ENCODE peak calls at places on chromosomes 11 and 22, in ten cellular contexts. F is transverse colon, X is spleen, Z is prostate gland, K is breast epithelium, J is H1, D is endothelial cell of umbilical vein, O is stomach, I is GM23338, U is esophagus muscularis mucosa. N is an unnamed sample.

GRCh38 chr11:78935408-78936101 is 360.9 kb upstream of the NARS2 start:
- DNase-seq in F (no peak), X (no peak), Z (no peak), K (no peak), J (no peak), D (no peak), O (no peak), I (no peak), U (no peak), N (no peak)

GRCh38 chr11:75319035-75319877 is 32.2 kb downstream of the ARRB1 start:
- DNase-seq in F (peak; percentile 67), X (no peak), Z (no peak), K (no peak), J (no peak), D (no peak), O (peak; percentile 80), I (no peak), U (no peak), N (no peak)

GRCh38 chr22:46110215-46110614 is 40.1 kb upstream of the PPARA start:
- DNase-seq in F (no peak), X (no peak), Z (no peak), K (no peak), J (no peak), D (no peak), O (no peak), I (no peak), U (no peak), N (peak; percentile 82)

GRCh38 chr11:121237686-121238658 is 54.6 kb upstream of the SC5D start:
- DNase-seq in F (no peak), X (no peak), Z (peak; percentile 87), K (no peak), J (no peak), D (peak; percentile 6), O (no peak), I (no peak), U (no peak), N (no peak)

GRCh38 chr11:95024958-95025357 is at the start of gene KDM4E:
- DNase-seq in F (no peak), X (no peak), Z (no peak), K (no peak), J (no peak), D (no peak), O (no peak), I (no peak), U (no peak), N (no peak)

GRCh38 chr11:117663826-117664225 is 133.2 kb downstream of the DSCAML1 start:
- DNase-seq in F (no peak), X (peak; percentile 52), Z (no peak), K (no peak), J (no peak), D (no peak), O (no peak), I (peak; percentile 39), U (no peak), N (peak; percentile 67)

GRCh38 chr11:129237456-129237855 is 45.3 kb upstream of the ARHGAP32 start:
- DNase-seq in F (no peak), X (no peak), Z (no peak), K (no peak), J (no peak), D (no peak), O (no peak), I (no peak), U (no peak), N (no peak)

GRCh38 chr11:117454564-117454917 is 126.9 kb downstream of the CEP164 start:
- DNase-seq in F (no peak), X (no peak), Z (no peak), K (no peak), J (no peak), D (no peak), O (no peak), I (no peak), U (no peak), N (no peak)

GRCh38 chr22:20130319-20130718 is 1.3 kb upstream of the ZDHHC8 start:
- DNase-seq in F (no peak), X (no peak), Z (no peak), K (no peak), J (no peak), D (no peak), O (no peak), I (no peak), U (no peak), N (no peak)

GRCh38 chr22:20129747-20130014 is 1.9 kb upstream of the ZDHHC8 start:
- DNase-seq in F (no peak), X (no peak), Z (no peak), K (no peak), J (no peak), D (no peak), O (no peak), I (no peak), U (no peak), N (no peak)

GRCh38 chr22:20127869-20128618 is 3.6 kb upstream of the ZDHHC8 start:
- DNase-seq in F (no peak), X (no peak), Z (no peak), K (no peak), J (no peak), D (no peak), O (no peak), I (no peak), U (no peak), N (no peak)

GRCh38 chr22:20128619-20128901 is 3.0 kb upstream of the ZDHHC8 start:
- DNase-seq in F (no peak), X (no peak), Z (no peak), K (no peak), J (no peak), D (no peak), O (no peak), I (no peak), U (no peak), N (no peak)

DNA sequence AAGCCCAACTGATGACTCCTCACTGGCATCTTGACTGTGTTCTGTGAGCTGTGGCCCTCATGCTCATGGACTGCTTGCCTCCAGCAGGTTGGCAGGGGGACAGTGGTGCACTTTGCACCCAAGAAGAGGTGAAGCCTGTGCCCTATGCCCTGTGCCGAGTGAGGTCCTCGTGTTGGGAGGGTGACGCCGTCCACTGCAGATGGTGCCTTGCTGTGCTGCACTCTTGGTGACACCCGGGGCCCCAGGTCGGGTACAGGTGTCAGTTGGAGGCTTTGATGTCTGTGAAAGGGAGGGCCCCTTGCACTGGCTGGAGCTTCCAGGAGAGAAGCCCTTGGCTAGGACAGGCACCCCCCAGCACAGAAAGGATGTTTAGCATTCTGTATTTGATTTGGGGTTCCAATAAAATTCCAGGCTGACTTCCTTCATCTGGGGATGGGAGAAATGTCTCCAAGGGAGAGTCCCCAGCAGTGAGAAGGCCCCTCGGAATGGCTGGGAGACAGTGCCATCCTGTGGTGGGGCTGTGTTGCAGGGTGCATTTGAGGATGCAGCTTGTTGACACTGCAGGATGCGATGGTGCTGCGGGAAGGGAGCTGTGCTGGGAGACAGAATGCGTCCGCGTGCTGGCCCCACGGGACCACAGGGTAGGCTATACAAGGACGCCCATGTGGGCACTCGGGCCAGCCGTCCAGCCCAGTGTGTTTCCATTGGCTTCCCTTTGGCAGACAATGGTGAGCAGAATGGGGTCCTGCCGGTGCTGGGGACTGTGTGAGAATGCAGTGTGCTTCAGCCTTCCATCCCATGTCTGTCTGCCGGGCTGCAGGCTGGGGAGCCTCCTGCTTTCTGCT is 2.5 kb upstream of the ZDHHC8 start:
- DNase-seq in F (peak; percentile 38), X (no peak), Z (no peak), K (no peak), J (no peak), D (peak; percentile 33), O (peak; percentile 37), I (peak; percentile 78), U (no peak), N (no peak)
- TF ChIP-seq POLR2AphosphoS5 in F (no peak), X (peak; percentile 61), Z (no peak), K (no peak), J (peak; percentile 77), D (no peak), O (no peak), I (peak; percentile 9), U (no peak), N (no peak)

DNA sequence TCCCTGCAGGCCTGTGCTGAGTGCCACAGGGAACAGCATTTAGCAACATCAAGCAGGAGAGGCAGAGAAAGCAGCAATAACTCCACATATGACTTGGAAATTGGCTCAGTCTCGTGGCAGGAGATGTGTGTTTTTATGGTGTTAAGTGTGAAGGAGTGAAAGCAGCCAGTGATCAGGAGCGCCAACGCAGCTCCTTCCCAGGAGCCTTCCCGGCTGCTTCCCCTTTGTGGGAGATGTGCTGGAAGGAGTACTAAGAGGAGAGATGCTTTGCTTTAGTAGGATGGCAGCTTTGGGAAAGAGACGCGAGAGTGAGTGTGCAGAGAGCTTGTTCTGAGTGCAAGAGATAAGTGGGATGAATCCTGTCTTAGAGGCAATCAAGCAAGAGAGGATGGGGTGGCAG is 54.7 kb upstream of the KIRREL3 start:
- DNase-seq in F (no peak), X (no peak), Z (no peak), K (no peak), J (no peak), D (no peak), O (no peak), I (no peak), U (no peak), N (no peak)
- TF ChIP-seq POLR2AphosphoS5 in F (no peak), X (no peak), Z (no peak), K (no peak), J (no peak), D (no peak), O (no peak), I (no peak), U (no peak), N (no peak)

DNA sequence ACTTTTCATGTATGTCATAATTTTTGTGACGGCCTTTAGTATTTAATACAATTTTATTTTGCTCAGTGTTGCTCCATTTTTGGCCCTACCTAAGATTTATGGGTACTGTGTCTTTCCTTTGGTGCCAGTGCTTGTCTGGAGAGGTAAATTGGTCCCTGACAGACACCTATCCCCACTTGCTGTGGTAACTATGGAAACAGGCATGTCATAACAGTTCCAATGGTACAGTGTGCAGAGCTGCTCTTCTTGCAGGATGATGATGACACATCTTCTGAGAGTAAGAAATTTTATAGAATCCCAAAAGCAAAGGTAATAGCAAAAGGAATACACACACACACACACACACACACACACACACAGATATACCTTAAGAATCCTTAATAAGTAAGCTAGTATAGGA is 118.5 kb downstream of the ELP4 start:
- DNase-seq in F (no peak), X (no peak), Z (no peak), K (no peak), J (no peak), D (no peak), O (no peak), I (no peak), U (no peak), N (no peak)
- TF ChIP-seq POLR2AphosphoS5 in F (no peak), X (no peak), Z (no peak), K (no peak), J (no peak), D (no peak), O (no peak), I (no peak), U (no peak), N (no peak)

DNA sequence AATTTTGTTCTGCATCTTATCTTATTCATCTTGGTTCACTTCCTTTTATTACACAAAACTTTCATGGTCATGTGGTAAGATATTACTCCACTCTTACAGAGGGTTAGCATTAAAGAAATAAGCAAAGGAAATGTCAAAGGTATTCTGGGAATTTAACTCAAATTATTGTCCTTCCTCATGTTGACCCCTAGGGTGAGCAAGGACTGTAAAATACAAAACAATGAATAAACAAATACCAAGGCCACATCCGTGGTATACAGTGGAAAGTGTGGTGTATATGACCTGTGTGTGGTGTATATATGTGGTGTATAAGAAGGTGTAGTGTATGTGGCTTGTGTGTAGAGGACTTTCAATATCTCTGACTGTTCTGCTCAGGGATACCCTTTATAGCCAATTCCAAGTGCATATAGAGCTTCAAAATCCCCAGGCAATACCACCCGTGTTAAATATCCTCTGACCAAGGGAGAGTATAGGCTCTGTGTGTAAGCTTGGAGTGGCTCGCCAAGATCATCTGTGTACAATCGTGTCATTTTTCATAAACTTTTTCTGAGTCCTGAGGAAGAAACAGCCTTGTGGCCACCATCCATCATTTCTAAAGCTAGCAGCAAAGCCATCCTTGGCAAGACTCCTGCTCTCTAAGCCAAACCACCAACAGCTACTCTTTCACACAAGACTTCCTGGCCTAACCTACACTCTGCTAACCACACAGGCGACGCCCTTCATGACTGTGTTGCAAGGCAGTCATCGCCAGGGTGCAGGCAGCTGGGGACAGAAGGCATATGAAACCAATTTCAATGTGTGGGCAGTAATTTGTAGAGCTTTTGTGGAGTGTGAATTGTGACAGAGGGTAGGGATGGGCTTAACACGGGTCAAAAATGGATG is 548.0 kb downstream of the ETS1 start:
- DNase-seq in F (peak; percentile 48), X (peak; percentile 91), Z (peak; percentile 48), K (no peak), J (no peak), D (peak; percentile 74), O (peak; percentile 43), I (no peak), U (no peak), N (no peak)
- TF ChIP-seq POLR2AphosphoS5 in F (no peak), X (no peak), Z (peak; percentile 30), K (no peak), J (no peak), D (no peak), O (peak; percentile 57), I (no peak), U (no peak), N (peak; percentile 19)

N was measured in sigmoid colon.